ENCODE peak calls at places on chromosomes 13 and 19, in four cellular contexts. L is NCI-H1105 treated with DMSO at 0.1 percent for 48 hours, U is EL, K is fibroblast of the aortic adventitia. E is an unnamed sample.

GRCh38 chr19:7869910-7870511 is 4.2 kb downstream of the PRR36 start:
- DNase-seq in L (peak; percentile 74), U (peak; percentile 46), K (peak; percentile 44), E (peak; percentile 84)

GRCh38 chr13:42803563-42804212 is 22.3 kb downstream of the FAM216B start:
- DNase-seq in L (no peak), U (no peak), K (peak; percentile 27), E (no peak)

GRCh38 chr13:25468330-25469178 is 96.8 kb downstream of the ATP8A2 start:
- DNase-seq in L (peak; percentile 54), U (peak; percentile 5), K (no peak), E (no peak)

GRCh38 chr13:46181799-46182490 is at the start of gene LCP1:
- DNase-seq in L (no peak), U (no peak), K (no peak), E (peak; percentile 91)

GRCh38 chr19:29508181-29508580 is 17.6 kb upstream of the VSTM2B start:
- DNase-seq in L (no peak), U (no peak), K (no peak), E (no peak)

GRCh38 chr19:49889687-49890348 is 6.9 kb downstream of the IL4I1 start:
- DNase-seq in L (peak; percentile 53), U (peak; percentile 38), K (peak; percentile 63), E (no peak)

GRCh38 chr13:101552286-101552685 is 99.8 kb downstream of the ITGBL1 start:
- DNase-seq in L (no peak), U (no peak), K (peak; percentile 51), E (no peak)

GRCh38 chr13:96091932-96092253 is 2.0 kb downstream of the HS6ST3 start:
- DNase-seq in L (peak; percentile 38), U (no peak), K (no peak), E (no peak)

GRCh38 chr13:83796364-83796763 is 85.9 kb downstream of the SLITRK1 start:
- DNase-seq in L (peak; percentile 14), U (no peak), K (no peak), E (no peak)

GRCh38 chr19:38735257-38735686 is 9.0 kb downstream of the CAPN12 start:
- DNase-seq in L (peak; percentile 47), U (no peak), K (no peak), E (no peak)

GRCh38 chr19:48926909-48927308 is 6.6 kb upstream of the DHDH start:
- DNase-seq in L (no peak), U (peak; percentile 95), K (peak; percentile 99), E (peak; percentile 96)

GRCh38 chr13:29575098-29575497 is 20.4 kb downstream of the SLC7A1 start:
- DNase-seq in L (no peak), U (no peak), K (no peak), E (no peak)

GRCh38 chr13:59346861-59347470 is 816.8 kb downstream of the DIAPH3 start:
- DNase-seq in L (no peak), U (no peak), K (no peak), E (no peak)

GRCh38 chr19:52669586-52669985 is 31.4 kb upstream of the ZNF83 start:
- DNase-seq in L (no peak), U (no peak), K (no peak), E (no peak)

GRCh38 chr13:33787051-33787591 is 30.8 kb upstream of the RFC3 start:
- DNase-seq in L (no peak), U (peak; percentile 59), K (no peak), E (no peak)

GRCh38 chr13:101487046-101487830 is 34.8 kb downstream of the ITGBL1 start:
- DNase-seq in L (peak; percentile 73), U (no peak), K (no peak), E (no peak)

GRCh38 chr13:59391696-59392095 is 772.0 kb downstream of the DIAPH3 start:
- DNase-seq in L (peak; percentile 62), U (peak; percentile 68), K (peak; percentile 77), E (peak; percentile 78)

GRCh38 chr19:1467228-1467511 is 11.8 kb downstream of the C19orf25 start:
- DNase-seq in L (no peak), U (no peak), K (no peak), E (no peak)

GRCh38 chr19:16457195-16457953 is 14.4 kb downstream of the EPS15L1 start:
- DNase-seq in L (no peak), U (peak; percentile 67), K (peak; percentile 61), E (no peak)

GRCh38 chr13:42762251-42762650 is 19.1 kb upstream of the FAM216B start:
- DNase-seq in L (no peak), U (peak; percentile 35), K (peak; percentile 47), E (no peak)

GRCh38 chr19:13727798-13728197 is 36.5 kb upstream of the MRI1 start:
- DNase-seq in L (no peak), U (peak; percentile 59), K (peak; percentile 90), E (peak; percentile 36)

GRCh38 chr13:26219726-26220125 is 2.4 kb downstream of the RNF6 start:
- DNase-seq in L (no peak), U (peak; percentile 63), K (peak; percentile 24), E (peak; percentile 58)

GRCh38 chr19:19083413-19084178 is 19.8 kb downstream of the SLC25A42 start:
- DNase-seq in L (no peak), U (no peak), K (no peak), E (no peak)

GRCh38 chr19:39951686-39952085 is 17.3 kb upstream of the FCGBP start:
- DNase-seq in L (no peak), U (peak; percentile 48), K (peak; percentile 25), E (peak; percentile 30)

GRCh38 chr19:40586611-40587010 is 9.9 kb downstream of the SHKBP1 start:
- DNase-seq in L (no peak), U (no peak), K (no peak), E (no peak)

GRCh38 chr19:2214253-2214652 is 21.9 kb downstream of the PLEKHJ1 start:
- DNase-seq in L (no peak), U (no peak), K (no peak), E (no peak)

GRCh38 chr19:38321646-38322323 is 2.1 kb downstream of the KCNK6 start:
- DNase-seq in L (no peak), U (no peak), K (peak; percentile 90), E (no peak)

GRCh38 chr19:2478324-2478755 is 2.4 kb downstream of the GADD45B start:
- DNase-seq in L (peak; percentile 74), U (peak; percentile 72), K (peak; percentile 74), E (no peak)

GRCh38 chr13:18993884-18994660 is 187.6 kb downstream of the TUBA3C start:
- DNase-seq in L (no peak), U (no peak), K (no peak), E (no peak)

GRCh38 chr19:17183271-17183757 is 31.8 kb upstream of the USE1 start:
- DNase-seq in L (no peak), U (no peak), K (no peak), E (no peak)

GRCh38 chr13:111211789-111212516 is 96.8 kb downstream of the ARHGEF7 start:
- DNase-seq in L (no peak), U (peak; percentile 28), K (peak; percentile 50), E (no peak)

GRCh38 chr13:51225034-51225433 is 2.8 kb downstream of the FAM124A start:
- DNase-seq in L (no peak), U (no peak), K (peak; percentile 17), E (no peak)

E was measured in RKO.